ENCODE peak calls at places on chromosome 4, in five cellular contexts. P, C, K, W and I are unnamed samples. For H3K27me3, the result is how much of the 10 kb centered on the place peaks cover.

GRCh38 chr4:109323348-109323747 is 20.9 kb upstream of the COL25A1 start:
- DNase-seq in C (no peak), P (no peak), W (no peak), K (no peak), I (no peak)

GRCh38 chr4:69653147-69653546 is at the start of gene UGT2A1:
- DNase-seq in W (no peak), P (no peak), K (no peak), C (no peak), I (no peak)

GRCh38 chr4:38128478-38129451 is 168.6 kb downstream of the PTTG2 start:
- DNase-seq in W (no peak), K (peak), C (no peak), P (peak), I (no peak)

GRCh38 chr4:118729287-118730286 is 44.4 kb downstream of the METTL14 start:
- DNase-seq in K (peak), W (no peak), C (no peak), P (peak), I (no peak)

GRCh38 chr4:128827280-128827679 is 17.8 kb downstream of the JADE1 start:
- DNase-seq in P (no peak), W (no peak), C (no peak), K (no peak), I (no peak)

GRCh38 chr4:40672528-40673522 is 43.2 kb upstream of the RBM47 start:
- DNase-seq in K (peak), C (no peak), W (peak), P (peak), I (no peak)

GRCh38 chr4:159006202-159006601 is 96.7 kb upstream of the RAPGEF2 start:
- DNase-seq in C (no peak), K (peak), W (peak), P (peak), I (no peak)

GRCh38 chr4:176792348-176793059 is at the start of gene VEGFC:
- DNase-seq in W (peak), K (peak), P (peak), C (peak), I (peak)

GRCh38 chr4:123462007-123462406 is 65.4 kb downstream of the SPRY1 start:
- DNase-seq in K (peak), P (peak), W (no peak), C (no peak), I (no peak)

GRCh38 chr4:177107288-177107901 is 202.3 kb upstream of the NEIL3 start:
- DNase-seq in W (no peak), C (no peak), K (no peak), P (peak), I (no peak)

GRCh38 chr4:74418063-74418670 is 26.8 kb upstream of the AREG start:
- DNase-seq in C (no peak), P (peak), W (no peak), K (peak), I (no peak)

GRCh38 chr4:184740965-184741364 is 7.1 kb upstream of the CENPU start:
- DNase-seq in W (no peak), P (no peak), C (no peak), K (no peak), I (no peak)

GRCh38 chr4:38360201-38360600 is 303.8 kb upstream of the KLF3 start:
- DNase-seq in K (no peak), P (no peak), C (no peak), W (no peak), I (no peak)

GRCh38 chr4:128244379-128244778 is 43.2 kb downstream of the PGRMC2 start:
- DNase-seq in P (peak), K (peak), W (no peak), C (no peak), I (no peak)

DNA sequence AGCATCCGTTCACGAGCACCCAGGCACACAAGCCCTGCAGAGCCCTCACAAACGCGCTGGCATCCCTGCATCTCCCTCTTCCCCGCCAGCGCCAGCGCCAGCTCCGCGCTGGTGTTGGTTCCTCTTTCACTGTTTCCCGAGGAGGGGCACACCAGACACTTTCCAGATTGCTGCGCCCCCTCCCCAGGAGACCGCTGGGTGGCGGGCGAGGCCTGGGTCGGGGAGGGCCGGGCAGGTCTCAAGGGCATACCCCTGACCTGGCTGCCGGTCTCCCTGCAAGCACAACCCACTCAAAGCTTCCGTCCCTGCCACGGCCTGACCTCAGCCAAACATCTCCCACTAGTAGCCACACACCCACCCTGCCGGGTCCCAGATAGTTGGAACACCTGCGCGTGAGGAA is 2.2 kb upstream of the NKX1-1 start:
- DNase-seq in K (no peak), W (no peak), P (no peak), C (no peak), I (no peak)
- H3K27me3 ChIP-seq in K (half or more), W (half or more), P (under half), C (under half), I (half or more)

DNA sequence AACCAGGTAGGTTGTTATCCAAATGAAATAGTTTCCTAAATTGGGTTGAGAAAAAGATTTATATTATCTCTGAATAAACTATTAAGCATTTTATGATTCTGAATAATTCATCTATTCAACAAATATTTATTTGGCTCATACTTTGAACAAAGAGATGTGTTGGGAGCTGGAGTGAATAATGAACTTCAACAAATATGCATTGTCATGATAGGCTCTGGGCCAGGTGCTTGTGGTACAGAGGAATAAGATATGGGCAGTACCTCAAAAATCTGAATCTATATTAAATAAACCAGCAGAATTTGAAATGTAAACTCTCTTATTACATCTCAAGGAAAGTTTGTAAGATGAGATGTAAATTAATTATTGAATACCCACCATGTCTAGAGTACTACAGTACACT is 75.7 kb upstream of the DCLK2 start:
- DNase-seq in W (no peak), K (peak), C (no peak), P (no peak), I (no peak)
- H3K4me3 ChIP-seq in W (no peak), K (no peak), C (no peak), P (no peak), I (no peak)

DNA sequence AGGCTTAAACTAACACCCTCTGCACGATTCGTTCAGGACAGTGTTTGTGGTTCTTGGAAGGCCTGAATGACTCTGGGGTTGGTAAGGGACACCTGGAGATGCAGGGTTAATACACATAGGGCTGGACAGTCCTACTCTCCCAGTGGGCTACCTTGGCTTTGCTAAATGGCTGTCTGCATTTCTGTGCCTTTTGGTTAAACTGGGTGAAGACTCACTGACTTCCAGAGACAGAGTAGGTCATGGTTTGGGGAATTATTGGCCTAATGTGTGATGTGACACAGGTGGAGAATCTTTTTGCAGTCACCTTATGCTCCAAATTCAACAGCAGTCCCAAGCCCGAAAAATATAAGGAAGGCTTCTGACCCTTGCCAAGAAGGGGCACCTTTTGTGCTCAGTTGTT is 10.5 kb downstream of the POU4F2 start:
- DNase-seq in K (no peak), P (no peak), W (no peak), C (no peak), I (no peak)
- H3K27me3 ChIP-seq in K (under half), P (under half), W (half or more), C (under half), I (half or more)

DNA sequence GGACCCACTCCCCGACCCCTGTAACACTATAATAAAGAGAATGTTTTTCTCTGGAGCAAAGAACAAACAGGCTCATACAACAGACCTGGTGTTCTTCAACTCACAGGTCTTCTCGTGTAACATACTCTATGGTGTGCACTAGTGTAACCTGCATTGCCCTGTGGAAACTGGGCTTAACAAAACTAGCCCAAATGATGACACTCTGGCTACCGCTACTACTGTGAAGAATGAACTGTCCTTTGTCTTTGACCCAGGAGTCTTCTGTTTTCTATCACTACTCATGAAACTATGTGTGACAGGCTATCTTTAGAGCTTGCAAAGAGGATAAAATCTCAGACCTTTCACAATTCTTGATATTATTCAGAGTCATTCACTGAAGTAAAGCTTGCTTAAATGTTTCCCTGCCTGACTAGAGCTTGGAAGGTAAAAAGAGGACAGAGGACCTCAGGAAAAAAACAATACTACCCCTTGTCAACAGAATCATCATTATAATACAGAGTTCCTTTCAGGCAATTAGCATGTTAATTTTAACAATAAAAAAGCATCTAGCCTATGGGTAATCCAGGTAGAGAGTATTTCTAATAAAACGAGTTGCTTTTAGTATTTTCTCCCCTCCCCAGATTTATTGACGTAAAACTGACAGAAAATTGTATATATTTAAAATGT is 59.2 kb downstream of the FSTL5 start:
- DNase-seq in P (no peak), C (no peak), W (no peak), K (no peak), I (no peak)
- H3K4me3 ChIP-seq in P (no peak), C (no peak), W (no peak), K (no peak), I (no peak)

GRCh38 chr4:1523506-1523905 is 117.3 kb upstream of the NKX1-1 start:
- DNase-seq in W (no peak), K (no peak), C (no peak), P (no peak), I (no peak)

GRCh38 chr4:1520145-1520661 is 114.0 kb upstream of the NKX1-1 start:
- DNase-seq in K (no peak), C (no peak), W (no peak), P (no peak), I (peak)

GRCh38 chr4:1523033-1523432 is 116.8 kb upstream of the NKX1-1 start:
- DNase-seq in K (no peak), W (no peak), P (no peak), C (no peak), I (no peak)

GRCh38 chr4:1522606-1523005 is 116.4 kb upstream of the NKX1-1 start:
- DNase-seq in P (no peak), K (no peak), W (no peak), C (no peak), I (no peak)

DNA sequence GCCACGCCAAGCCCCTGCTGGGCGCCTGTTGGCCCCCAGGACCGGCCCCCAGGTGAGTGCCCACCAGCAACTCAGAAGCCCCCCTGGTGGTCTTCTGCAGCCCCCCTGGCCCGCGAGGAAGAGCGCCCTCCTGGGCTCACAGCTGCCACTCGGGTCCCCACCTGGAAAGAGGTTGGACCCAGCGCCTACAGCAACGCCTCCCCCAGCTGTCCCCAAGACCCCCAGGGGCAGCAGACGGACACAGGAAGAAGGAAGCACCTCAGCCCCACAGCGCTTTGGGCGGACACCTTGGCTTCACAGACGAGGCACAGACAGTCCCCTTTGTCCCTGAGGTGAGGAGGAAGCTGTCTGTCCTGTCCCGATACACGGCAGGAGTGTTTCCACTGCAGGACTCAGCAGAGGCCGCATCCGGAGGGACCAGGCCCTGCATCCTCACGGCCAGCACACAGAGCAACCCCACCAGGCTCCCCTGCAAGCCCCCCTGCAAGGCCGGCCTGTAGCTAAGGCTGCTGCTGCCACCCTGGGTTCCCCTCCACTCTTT is 115.6 kb upstream of the NKX1-1 start:
- DNase-seq in C (no peak), P (no peak), W (no peak), K (no peak), I (no peak)
- H3K27me3 ChIP-seq in C (under half), P (under half), W (under half), K (half or more), I (under half)